ENCODE peak calls at places on chromosomes 7 and 10, in nine cellular contexts. V is GM06990, C is pancreas, N is mammary epithelial cell, P is epithelial cell of esophagus, S is left lung, K is A549, O is transverse colon, M is brain microvascular endothelial cell. H is an unnamed sample.
A peak's percentile ranks its signal among the peaks of the same experiment; 100 is the strongest.

GRCh38 chr7:23002698-23003097 is 11.2 kb downstream of the HYCC1 start:
- DNase-seq in M (no peak), P (no peak), S (no peak), N (no peak), C (no peak), K (no peak), V (no peak), O (no peak), H (no peak)

GRCh38 chr10:124037784-124038183 is 55.6 kb downstream of the CHST15 start:
- DNase-seq in K (no peak), V (no peak), P (no peak), C (no peak), M (no peak), O (no peak), S (no peak), N (no peak), H (no peak)

GRCh38 chr10:1323951-1324350 is 267.8 kb downstream of the WDR37 start:
- DNase-seq in C (no peak), K (no peak), N (no peak), S (no peak), V (no peak), O (no peak), M (no peak), P (no peak), H (no peak)

GRCh38 chr10:1726861-1727260 is 10.5 kb downstream of the ADARB2 start:
- DNase-seq in O (no peak), M (no peak), S (no peak), V (no peak), K (no peak), N (no peak), P (no peak), C (no peak), H (no peak)

GRCh38 chr7:52684388-52684787 is 351.0 kb upstream of the POM121L12 start:
- DNase-seq in P (no peak), K (no peak), M (no peak), O (no peak), C (no peak), S (no peak), V (no peak), N (no peak), H (no peak)

GRCh38 chr10:85446852-85447251 is 919.7 kb downstream of the GRID1 start:
- DNase-seq in V (no peak), S (no peak), K (no peak), P (no peak), C (no peak), O (no peak), M (no peak), N (no peak), H (no peak)

GRCh38 chr10:123645615-123646014 is 20.5 kb upstream of the GPR26 start:
- DNase-seq in P (no peak), C (peak; percentile 1), O (no peak), N (no peak), K (no peak), V (no peak), M (no peak), S (no peak), H (no peak)

GRCh38 chr10:47195274-47195885 is 104.6 kb upstream of the GDF10 start:
- DNase-seq in C (no peak), M (no peak), K (no peak), V (no peak), P (no peak), S (no peak), O (no peak), N (no peak), H (no peak)

GRCh38 chr7:41383596-41383995 is 319.3 kb downstream of the INHBA start:
- DNase-seq in V (no peak), N (no peak), M (no peak), P (no peak), C (no peak), K (no peak), S (no peak), O (no peak), H (no peak)

DNA sequence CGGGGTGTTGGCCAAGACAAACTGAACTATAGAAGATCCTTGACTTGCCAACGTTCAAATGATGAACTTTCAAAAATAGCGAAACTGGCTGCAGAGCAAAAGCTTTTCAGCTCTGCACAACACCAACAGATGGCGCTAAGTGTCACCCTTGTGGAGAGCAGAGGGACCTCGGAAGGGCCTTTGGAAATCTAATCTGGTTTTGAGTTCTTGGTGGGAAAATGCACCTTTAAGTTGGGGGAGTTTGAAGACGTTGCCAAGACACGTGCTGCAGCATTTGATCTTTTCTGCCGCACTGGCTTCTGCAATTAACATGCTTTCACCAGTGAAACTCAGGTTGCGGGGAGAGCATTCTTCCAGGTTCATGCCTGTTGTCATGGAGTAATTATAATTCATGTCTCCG is 26.3 kb upstream of the WDR11 start:
- DNase-seq in P (peak; percentile 34), O (peak; percentile 13), S (peak; percentile 36), M (no peak), K (peak; percentile 20), N (no peak), V (no peak), C (no peak), H (peak; percentile 8)
- TF ChIP-seq CTCF in P (peak; percentile 62), O (peak; percentile 40), S (peak; percentile 45), M (peak; percentile 55), K (peak; percentile 30), N (peak; percentile 68), V (peak; percentile 71), C (no peak), H (peak; percentile 82)

GRCh38 chr7:7177044-7177517 is 5.3 kb upstream of the C1GALT1 start:
- DNase-seq in C (no peak), N (peak; percentile 95), P (peak; percentile 95), O (no peak), S (no peak), M (peak; percentile 64), V (no peak), K (peak; percentile 51), H (no peak)

GRCh38 chr7:7178906-7179305 is 3.4 kb upstream of the C1GALT1 start:
- DNase-seq in O (no peak), N (peak; percentile 88), C (no peak), V (no peak), P (peak; percentile 88), K (no peak), S (no peak), M (no peak), H (no peak)

GRCh38 chr7:7178081-7178480 is 4.3 kb upstream of the C1GALT1 start:
- DNase-seq in V (no peak), M (no peak), N (peak; percentile 86), K (no peak), S (no peak), C (no peak), P (peak; percentile 97), O (no peak), H (no peak)

GRCh38 chr7:7175075-7175695 is 7.2 kb upstream of the C1GALT1 start:
- DNase-seq in O (no peak), P (no peak), N (peak; percentile 31), M (no peak), S (no peak), V (no peak), C (no peak), K (no peak), H (no peak)

GRCh38 chr7:7176421-7177043 is 5.8 kb upstream of the C1GALT1 start:
- DNase-seq in M (peak; percentile 81), S (no peak), N (peak; percentile 87), P (peak; percentile 92), K (peak; percentile 33), V (no peak), C (no peak), O (no peak), H (no peak)
- H3K4me3 ChIP-seq in M (no peak overlapping the region), S (no peak overlapping the region), N (no peak overlapping the region), P (no peak overlapping the region), K (peak overlapping the region; percentile 4), V (no peak overlapping the region), C (no peak overlapping the region), O (no peak overlapping the region), H (no peak overlapping the region)

GRCh38 chr10:8043569-8044306 is 10.8 kb upstream of the GATA3 start:
- DNase-seq in S (no peak), K (no peak), P (no peak), N (no peak), O (no peak), C (no peak), V (no peak), M (no peak), H (no peak)
- TF ChIP-seq CTCF in S (no peak), K (no peak), P (no peak), N (no peak), O (no peak), C (no peak), V (no peak), M (peak; percentile 20), H (no peak)

GRCh38 chr10:70233939-70234300 is 691 bp upstream of the PPA1 start:
- DNase-seq in V (no peak), M (no peak), O (no peak), P (no peak), S (no peak), C (no peak), K (peak; percentile 57), N (no peak), H (no peak)
- H3K4me3 ChIP-seq in V (peak overlapping the region; percentile 74), M (peak overlapping the region; percentile 82), O (peak overlapping the region; percentile 90), P (peak overlapping the region; percentile 65), S (peak overlapping the region; percentile 90), C (peak overlapping the region; percentile 4), K (peak overlapping the region; percentile 91), N (peak overlapping the region; percentile 77), H (peak overlapping the region; percentile 67)